ENCODE peak calls at places on chromosome 1, in five cellular contexts. One of them, this sample, is unnamed.

GRCh38 chr1:68470388-68470970 is 20.7 kb upstream of the RPE65 start:
- DNase-seq in GM23248: peak; percentile 57
- DNase-seq in upper lobe of right lung: no peak
- DNase-seq in uterus: no peak
- DNase-seq in SJSA1: no peak
- DNase-seq in this sample: no peak

GRCh38 chr1:220528679-220529529 is 968 bp downstream of the MARK1 start:
- DNase-seq in uterus: peak; percentile 18
- DNase-seq in SJSA1: peak; percentile 5
- DNase-seq in upper lobe of right lung: no peak
- DNase-seq in GM23248: peak; percentile 23
- DNase-seq in this sample: no peak

GRCh38 chr1:150283260-150283659 is 906 bp downstream of the CIART start:
- DNase-seq in GM23248: no peak
- DNase-seq in SJSA1: no peak
- DNase-seq in uterus: no peak
- DNase-seq in upper lobe of right lung: no peak
- DNase-seq in this sample: no peak

GRCh38 chr1:59165353-59165752 is 131.5 kb upstream of the FGGY start:
- DNase-seq in GM23248: peak; percentile 47
- DNase-seq in SJSA1: no peak
- DNase-seq in uterus: no peak
- DNase-seq in upper lobe of right lung: no peak
- DNase-seq in this sample: no peak

GRCh38 chr1:10708807-10709523 is 87.5 kb downstream of the CASZ1 start:
- DNase-seq in upper lobe of right lung: no peak
- DNase-seq in SJSA1: no peak
- DNase-seq in uterus: no peak
- DNase-seq in GM23248: no peak
- DNase-seq in this sample: no peak

GRCh38 chr1:57467825-57468224 is 44.0 kb upstream of the DAB1 start:
- DNase-seq in GM23248: no peak
- DNase-seq in uterus: no peak
- DNase-seq in upper lobe of right lung: no peak
- DNase-seq in SJSA1: no peak
- DNase-seq in this sample: no peak

GRCh38 chr1:30318864-30319718 is 404.3 kb downstream of the MATN1 start:
- DNase-seq in SJSA1: no peak
- DNase-seq in GM23248: no peak
- DNase-seq in uterus: no peak
- DNase-seq in upper lobe of right lung: no peak
- DNase-seq in this sample: no peak

GRCh38 chr1:114756009-114756892 is 1.5 kb downstream of the CSDE1 start:
- DNase-seq in uterus: no peak
- DNase-seq in upper lobe of right lung: no peak
- DNase-seq in SJSA1: peak; percentile 38
- DNase-seq in GM23248: peak; percentile 32
- DNase-seq in this sample: no peak

GRCh38 chr1:159889821-159890252 is 10.1 kb downstream of the CFAP45 start:
- DNase-seq in uterus: no peak
- DNase-seq in GM23248: peak; percentile 91
- DNase-seq in upper lobe of right lung: no peak
- DNase-seq in SJSA1: peak; percentile 84
- DNase-seq in this sample: no peak

GRCh38 chr1:155979525-155980343 is 1.4 kb upstream of the ARHGEF2 start:
- DNase-seq in upper lobe of right lung: no peak
- DNase-seq in uterus: peak; percentile 56
- DNase-seq in GM23248: peak; percentile 63
- DNase-seq in SJSA1: no peak
- DNase-seq in this sample: no peak

GRCh38 chr1:247376659-247377058 is 39.3 kb upstream of the NLRP3 start:
- DNase-seq in GM23248: no peak
- DNase-seq in SJSA1: no peak
- DNase-seq in upper lobe of right lung: no peak
- DNase-seq in uterus: no peak
- DNase-seq in this sample: peak; percentile 85

GRCh38 chr1:218837051-218837450 is 336.6 kb upstream of the LYPLAL1 start:
- DNase-seq in upper lobe of right lung: no peak
- DNase-seq in SJSA1: no peak
- DNase-seq in GM23248: no peak
- DNase-seq in uterus: no peak
- DNase-seq in this sample: no peak

GRCh38 chr1:10941891-10942541 is 70.4 kb upstream of the TARDBP start:
- DNase-seq in uterus: peak; percentile 64
- DNase-seq in upper lobe of right lung: peak; percentile 80
- DNase-seq in SJSA1: peak; percentile 38
- DNase-seq in GM23248: peak; percentile 60
- DNase-seq in this sample: peak; percentile 14

GRCh38 chr1:53552146-53552940 is 93.1 kb downstream of the DMRTB1 start:
- DNase-seq in SJSA1: peak; percentile 26
- DNase-seq in uterus: peak; percentile 3
- DNase-seq in GM23248: no peak
- DNase-seq in upper lobe of right lung: peak; percentile 57
- DNase-seq in this sample: no peak

GRCh38 chr1:66275601-66276023 is 258.3 kb upstream of the SGIP1 start:
- DNase-seq in GM23248: no peak
- DNase-seq in SJSA1: no peak
- DNase-seq in uterus: no peak
- DNase-seq in upper lobe of right lung: no peak
- DNase-seq in this sample: no peak

GRCh38 chr1:186633101-186633500 is 47.1 kb downstream of the PTGS2 start:
- DNase-seq in SJSA1: no peak
- DNase-seq in GM23248: no peak
- DNase-seq in upper lobe of right lung: no peak
- DNase-seq in uterus: no peak
- DNase-seq in this sample: no peak

GRCh38 chr1:31600641-31601040 is 16.8 kb upstream of the HCRTR1 start:
- DNase-seq in uterus: no peak
- DNase-seq in upper lobe of right lung: no peak
- DNase-seq in SJSA1: no peak
- DNase-seq in GM23248: no peak
- DNase-seq in this sample: no peak

GRCh38 chr1:181094402-181094801 is 5.9 kb downstream of the IER5 start:
- DNase-seq in uterus: no peak
- DNase-seq in upper lobe of right lung: no peak
- DNase-seq in SJSA1: no peak
- DNase-seq in GM23248: no peak
- DNase-seq in this sample: no peak

GRCh38 chr1:181095763-181096184 is 7.3 kb downstream of the IER5 start:
- DNase-seq in GM23248: no peak
- DNase-seq in uterus: no peak
- DNase-seq in SJSA1: no peak
- DNase-seq in upper lobe of right lung: no peak
- DNase-seq in this sample: no peak

GRCh38 chr1:181092883-181093282 is 4.4 kb downstream of the IER5 start:
- DNase-seq in uterus: no peak
- DNase-seq in SJSA1: no peak
- DNase-seq in upper lobe of right lung: no peak
- DNase-seq in GM23248: no peak
- DNase-seq in this sample: no peak

GRCh38 chr1:181095260-181095659 is 6.8 kb downstream of the IER5 start:
- DNase-seq in SJSA1: no peak
- DNase-seq in upper lobe of right lung: no peak
- DNase-seq in GM23248: no peak
- DNase-seq in uterus: no peak
- DNase-seq in this sample: no peak

GRCh38 chr1:181094813-181095212 is 6.3 kb downstream of the IER5 start:
- DNase-seq in upper lobe of right lung: no peak
- DNase-seq in GM23248: peak; percentile 94
- DNase-seq in uterus: peak; percentile 66
- DNase-seq in SJSA1: peak; percentile 80
- DNase-seq in this sample: peak; percentile 36
- H3K4me1 ChIP-seq in upper lobe of right lung: peaks cover 57% of the 10 kb centered on the region
- H3K4me1 ChIP-seq in GM23248: peaks cover 76% of the 10 kb centered on the region
- H3K4me1 ChIP-seq in uterus: peaks cover 14% of the 10 kb centered on the region
- H3K4me1 ChIP-seq in SJSA1: peaks cover 82% of the 10 kb centered on the region
- H3K4me1 ChIP-seq in this sample: peaks cover 44% of the 10 kb centered on the region

DNA sequence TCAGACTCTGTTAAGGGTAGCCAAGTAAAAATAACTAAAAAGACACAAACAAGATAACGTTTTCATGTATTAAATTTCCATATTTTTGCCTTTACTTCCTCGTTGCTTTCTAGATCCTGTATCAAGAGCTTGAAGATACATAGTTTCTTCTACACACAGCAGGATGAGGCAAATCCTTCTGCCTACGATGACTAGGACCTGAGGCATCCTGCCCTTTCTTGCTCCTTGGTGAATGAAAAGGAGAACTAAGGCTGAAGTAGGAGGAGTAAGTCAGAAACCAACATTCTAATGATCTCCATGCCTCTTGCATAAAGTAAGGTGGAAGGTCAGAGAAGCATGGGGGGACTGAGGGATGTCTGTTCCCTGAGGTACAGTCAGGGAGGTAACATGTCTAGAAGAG is 102.6 kb downstream of the GPATCH2 start:
- DNase-seq in SJSA1: no peak
- DNase-seq in upper lobe of right lung: no peak
- DNase-seq in uterus: no peak
- DNase-seq in GM23248: peak; percentile 80
- DNase-seq in this sample: no peak
- H3K9me3 ChIP-seq in SJSA1: no peaks in the 10 kb centered on the region
- H3K9me3 ChIP-seq in upper lobe of right lung: no peaks in the 10 kb centered on the region
- H3K9me3 ChIP-seq in uterus: no peaks in the 10 kb centered on the region
- H3K9me3 ChIP-seq in GM23248: no peaks in the 10 kb centered on the region
- H3K9me3 ChIP-seq in this sample: no peaks in the 10 kb centered on the region

GRCh38 chr1:79655876-79656275 is 649.3 kb upstream of the ADGRL4 start:
- DNase-seq in GM23248: no peak
- DNase-seq in uterus: no peak
- DNase-seq in SJSA1: no peak
- DNase-seq in upper lobe of right lung: no peak
- DNase-seq in this sample: no peak
- H3K4me3 ChIP-seq in GM23248: no peak overlapping the region
- H3K4me3 ChIP-seq in uterus: no peak overlapping the region
- H3K4me3 ChIP-seq in SJSA1: no peak overlapping the region
- H3K4me3 ChIP-seq in upper lobe of right lung: no peak overlapping the region
- H3K4me3 ChIP-seq in this sample: no peak overlapping the region

GRCh38 chr1:201708085-201708512 is 120.9 kb upstream of the IPO9 start:
- DNase-seq in upper lobe of right lung: no peak
- DNase-seq in GM23248: peak; percentile 81
- DNase-seq in SJSA1: no peak
- DNase-seq in uterus: peak; percentile 52
- DNase-seq in this sample: no peak
- H3K4me1 ChIP-seq in upper lobe of right lung: peaks cover 33% of the 10 kb centered on the region
- H3K4me1 ChIP-seq in GM23248: peaks cover 80% of the 10 kb centered on the region
- H3K4me1 ChIP-seq in SJSA1: peaks cover 34% of the 10 kb centered on the region
- H3K4me1 ChIP-seq in uterus: peaks cover 30% of the 10 kb centered on the region
- H3K4me1 ChIP-seq in this sample: peaks cover 4% of the 10 kb centered on the region

GRCh38 chr1:152349611-152350010 is 10.2 kb downstream of the FLG2 start:
- DNase-seq in uterus: no peak
- DNase-seq in SJSA1: no peak
- DNase-seq in GM23248: no peak
- DNase-seq in upper lobe of right lung: no peak
- DNase-seq in this sample: no peak
- H3K9me3 ChIP-seq in uterus: no peaks in the 10 kb centered on the region
- H3K9me3 ChIP-seq in SJSA1: no peaks in the 10 kb centered on the region
- H3K9me3 ChIP-seq in GM23248: no peaks in the 10 kb centered on the region
- H3K9me3 ChIP-seq in upper lobe of right lung: no peaks in the 10 kb centered on the region
- H3K9me3 ChIP-seq in this sample: no peaks in the 10 kb centered on the region

DNA sequence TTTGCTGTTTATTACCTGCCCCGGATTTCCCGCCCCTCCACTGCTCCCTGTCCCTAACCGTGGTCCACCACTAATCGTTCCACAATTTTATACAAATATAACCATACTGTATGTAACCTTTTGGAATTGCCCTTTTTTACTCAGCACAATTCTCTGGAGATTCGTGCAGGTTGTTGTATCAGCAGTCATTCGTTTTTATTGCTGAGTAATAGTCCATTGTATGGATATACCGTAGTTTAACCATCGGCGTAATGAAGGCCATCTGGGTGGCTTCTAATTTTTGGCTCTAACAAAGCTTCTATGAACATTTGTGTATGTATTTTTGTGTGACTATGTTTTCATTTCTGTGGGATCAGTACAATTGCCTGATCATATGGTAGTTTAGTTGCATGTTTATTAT is 50.0 kb downstream of the UCK2 start:
- DNase-seq in upper lobe of right lung: no peak
- DNase-seq in GM23248: no peak
- DNase-seq in SJSA1: no peak
- DNase-seq in uterus: no peak
- DNase-seq in this sample: no peak
- H3K4me3 ChIP-seq in upper lobe of right lung: no peak overlapping the region
- H3K4me3 ChIP-seq in GM23248: no peak overlapping the region
- H3K4me3 ChIP-seq in SJSA1: no peak overlapping the region
- H3K4me3 ChIP-seq in uterus: no peak overlapping the region
- H3K4me3 ChIP-seq in this sample: no peak overlapping the region